ENCODE peak calls at places on chromosomes 3 and 15, in nine cellular contexts. One of them, this sample, is unnamed.

GRCh38 chr3:46996689-46997452 is 17.4 kb downstream of the NBEAL2 start:
- DNase-seq in activated CD4-positive, alpha-beta T cell treated with anti-CD3 and anti-CD28 coated beads, Interleukin-2, amount 10 ng/mL, durations not matched to agents 7 days and 5 days: no peak
- DNase-seq in BE2C: no peak
- DNase-seq in NCI-H510A treated with DMSO at 0.1 percent for 48 hours: no peak
- DNase-seq in dorsolateral prefrontal cortex: no peak
- DNase-seq in nucleus accumbens: no peak
- DNase-seq in IMR-90: no peak
- DNase-seq in ELR: no peak
- DNase-seq in GM12865: no peak
- DNase-seq in this sample: peak

GRCh38 chr3:57627976-57628375 is 30.8 kb upstream of the ARF4 start:
- DNase-seq in activated CD4-positive, alpha-beta T cell treated with anti-CD3 and anti-CD28 coated beads, Interleukin-2, amount 10 ng/mL, durations not matched to agents 7 days and 5 days: no peak
- DNase-seq in BE2C: no peak
- DNase-seq in NCI-H510A treated with DMSO at 0.1 percent for 48 hours: no peak
- DNase-seq in dorsolateral prefrontal cortex: no peak
- DNase-seq in nucleus accumbens: no peak
- DNase-seq in IMR-90: no peak
- DNase-seq in ELR: no peak
- DNase-seq in GM12865: no peak
- DNase-seq in this sample: no peak

GRCh38 chr3:138467905-138468304 is 33.5 kb downstream of the ESYT3 start:
- DNase-seq in activated CD4-positive, alpha-beta T cell treated with anti-CD3 and anti-CD28 coated beads, Interleukin-2, amount 10 ng/mL, durations not matched to agents 7 days and 5 days: no peak
- DNase-seq in BE2C: no peak
- DNase-seq in NCI-H510A treated with DMSO at 0.1 percent for 48 hours: no peak
- DNase-seq in dorsolateral prefrontal cortex: no peak
- DNase-seq in nucleus accumbens: no peak
- DNase-seq in IMR-90: no peak
- DNase-seq in ELR: no peak
- DNase-seq in GM12865: no peak
- DNase-seq in this sample: no peak

GRCh38 chr15:26070095-26070532 is 207.0 kb upstream of the ATP10A start:
- DNase-seq in activated CD4-positive, alpha-beta T cell treated with anti-CD3 and anti-CD28 coated beads, Interleukin-2, amount 10 ng/mL, durations not matched to agents 7 days and 5 days: no peak
- DNase-seq in BE2C: no peak
- DNase-seq in NCI-H510A treated with DMSO at 0.1 percent for 48 hours: no peak
- DNase-seq in dorsolateral prefrontal cortex: peak
- DNase-seq in nucleus accumbens: no peak
- DNase-seq in IMR-90: no peak
- DNase-seq in ELR: no peak
- DNase-seq in GM12865: no peak
- DNase-seq in this sample: no peak

GRCh38 chr3:50573566-50574279 is 4.4 kb downstream of the HEMK1 start:
- DNase-seq in activated CD4-positive, alpha-beta T cell treated with anti-CD3 and anti-CD28 coated beads, Interleukin-2, amount 10 ng/mL, durations not matched to agents 7 days and 5 days: peak
- DNase-seq in BE2C: no peak
- DNase-seq in NCI-H510A treated with DMSO at 0.1 percent for 48 hours: no peak
- DNase-seq in dorsolateral prefrontal cortex: no peak
- DNase-seq in nucleus accumbens: no peak
- DNase-seq in IMR-90: no peak
- DNase-seq in ELR: no peak
- DNase-seq in GM12865: no peak
- DNase-seq in this sample: no peak

GRCh38 chr3:122415104-122415744 is 638 bp downstream of the WDR5B start:
- DNase-seq in activated CD4-positive, alpha-beta T cell treated with anti-CD3 and anti-CD28 coated beads, Interleukin-2, amount 10 ng/mL, durations not matched to agents 7 days and 5 days: peak
- DNase-seq in BE2C: peak
- DNase-seq in NCI-H510A treated with DMSO at 0.1 percent for 48 hours: no peak
- DNase-seq in dorsolateral prefrontal cortex: peak
- DNase-seq in nucleus accumbens: no peak
- DNase-seq in IMR-90: peak
- DNase-seq in ELR: peak
- DNase-seq in GM12865: peak
- DNase-seq in this sample: no peak

GRCh38 chr3:152638707-152639450 is 196.1 kb upstream of the P2RY1 start:
- DNase-seq in activated CD4-positive, alpha-beta T cell treated with anti-CD3 and anti-CD28 coated beads, Interleukin-2, amount 10 ng/mL, durations not matched to agents 7 days and 5 days: no peak
- DNase-seq in BE2C: no peak
- DNase-seq in NCI-H510A treated with DMSO at 0.1 percent for 48 hours: no peak
- DNase-seq in dorsolateral prefrontal cortex: peak
- DNase-seq in nucleus accumbens: no peak
- DNase-seq in IMR-90: no peak
- DNase-seq in ELR: no peak
- DNase-seq in GM12865: no peak
- DNase-seq in this sample: no peak

GRCh38 chr3:180646187-180646790 is 33.0 kb downstream of the CCDC39 start:
- DNase-seq in activated CD4-positive, alpha-beta T cell treated with anti-CD3 and anti-CD28 coated beads, Interleukin-2, amount 10 ng/mL, durations not matched to agents 7 days and 5 days: no peak
- DNase-seq in BE2C: no peak
- DNase-seq in NCI-H510A treated with DMSO at 0.1 percent for 48 hours: no peak
- DNase-seq in dorsolateral prefrontal cortex: no peak
- DNase-seq in nucleus accumbens: no peak
- DNase-seq in IMR-90: no peak
- DNase-seq in ELR: peak
- DNase-seq in GM12865: no peak
- DNase-seq in this sample: no peak

GRCh38 chr3:33159234-33159633 is 45.4 kb downstream of the CRTAP start:
- DNase-seq in activated CD4-positive, alpha-beta T cell treated with anti-CD3 and anti-CD28 coated beads, Interleukin-2, amount 10 ng/mL, durations not matched to agents 7 days and 5 days: no peak
- DNase-seq in BE2C: no peak
- DNase-seq in NCI-H510A treated with DMSO at 0.1 percent for 48 hours: no peak
- DNase-seq in dorsolateral prefrontal cortex: no peak
- DNase-seq in nucleus accumbens: no peak
- DNase-seq in IMR-90: no peak
- DNase-seq in ELR: no peak
- DNase-seq in GM12865: no peak
- DNase-seq in this sample: no peak

GRCh38 chr15:98823012-98823458 is 174.7 kb downstream of the IGF1R start:
- DNase-seq in activated CD4-positive, alpha-beta T cell treated with anti-CD3 and anti-CD28 coated beads, Interleukin-2, amount 10 ng/mL, durations not matched to agents 7 days and 5 days: no peak
- DNase-seq in BE2C: no peak
- DNase-seq in NCI-H510A treated with DMSO at 0.1 percent for 48 hours: peak
- DNase-seq in dorsolateral prefrontal cortex: no peak
- DNase-seq in nucleus accumbens: no peak
- DNase-seq in IMR-90: peak
- DNase-seq in ELR: peak
- DNase-seq in GM12865: no peak
- DNase-seq in this sample: no peak

GRCh38 chr15:99450896-99451358 is 114.9 kb upstream of the MEF2A start:
- DNase-seq in activated CD4-positive, alpha-beta T cell treated with anti-CD3 and anti-CD28 coated beads, Interleukin-2, amount 10 ng/mL, durations not matched to agents 7 days and 5 days: peak
- DNase-seq in BE2C: peak
- DNase-seq in NCI-H510A treated with DMSO at 0.1 percent for 48 hours: no peak
- DNase-seq in dorsolateral prefrontal cortex: no peak
- DNase-seq in nucleus accumbens: no peak
- DNase-seq in IMR-90: no peak
- DNase-seq in ELR: no peak
- DNase-seq in GM12865: peak
- DNase-seq in this sample: peak

GRCh38 chr3:53536282-53536681 is 41.9 kb downstream of the CACNA1D start:
- DNase-seq in activated CD4-positive, alpha-beta T cell treated with anti-CD3 and anti-CD28 coated beads, Interleukin-2, amount 10 ng/mL, durations not matched to agents 7 days and 5 days: no peak
- DNase-seq in BE2C: no peak
- DNase-seq in NCI-H510A treated with DMSO at 0.1 percent for 48 hours: no peak
- DNase-seq in dorsolateral prefrontal cortex: no peak
- DNase-seq in nucleus accumbens: no peak
- DNase-seq in IMR-90: no peak
- DNase-seq in ELR: no peak
- DNase-seq in GM12865: no peak
- DNase-seq in this sample: no peak

GRCh38 chr3:186932281-186933181 is 2.2 kb downstream of the ST6GAL1 start:
- DNase-seq in activated CD4-positive, alpha-beta T cell treated with anti-CD3 and anti-CD28 coated beads, Interleukin-2, amount 10 ng/mL, durations not matched to agents 7 days and 5 days: peak
- DNase-seq in BE2C: no peak
- DNase-seq in NCI-H510A treated with DMSO at 0.1 percent for 48 hours: no peak
- DNase-seq in dorsolateral prefrontal cortex: no peak
- DNase-seq in nucleus accumbens: no peak
- DNase-seq in IMR-90: no peak
- DNase-seq in ELR: no peak
- DNase-seq in GM12865: peak
- DNase-seq in this sample: no peak

GRCh38 chr3:97957617-97958311 is 14.5 kb downstream of the RIOX2 start:
- DNase-seq in activated CD4-positive, alpha-beta T cell treated with anti-CD3 and anti-CD28 coated beads, Interleukin-2, amount 10 ng/mL, durations not matched to agents 7 days and 5 days: no peak
- DNase-seq in BE2C: no peak
- DNase-seq in NCI-H510A treated with DMSO at 0.1 percent for 48 hours: no peak
- DNase-seq in dorsolateral prefrontal cortex: no peak
- DNase-seq in nucleus accumbens: no peak
- DNase-seq in IMR-90: no peak
- DNase-seq in ELR: no peak
- DNase-seq in GM12865: no peak
- DNase-seq in this sample: no peak

GRCh38 chr15:69794643-69795461 is 302.9 kb downstream of the TLE3 start:
- DNase-seq in activated CD4-positive, alpha-beta T cell treated with anti-CD3 and anti-CD28 coated beads, Interleukin-2, amount 10 ng/mL, durations not matched to agents 7 days and 5 days: no peak
- DNase-seq in BE2C: no peak
- DNase-seq in NCI-H510A treated with DMSO at 0.1 percent for 48 hours: no peak
- DNase-seq in dorsolateral prefrontal cortex: no peak
- DNase-seq in nucleus accumbens: no peak
- DNase-seq in IMR-90: peak
- DNase-seq in ELR: peak
- DNase-seq in GM12865: no peak
- DNase-seq in this sample: no peak

GRCh38 chr3:17122758-17123157 is 238.0 kb downstream of the PLCL2 start:
- DNase-seq in activated CD4-positive, alpha-beta T cell treated with anti-CD3 and anti-CD28 coated beads, Interleukin-2, amount 10 ng/mL, durations not matched to agents 7 days and 5 days: no peak
- DNase-seq in BE2C: no peak
- DNase-seq in NCI-H510A treated with DMSO at 0.1 percent for 48 hours: no peak
- DNase-seq in dorsolateral prefrontal cortex: no peak
- DNase-seq in nucleus accumbens: no peak
- DNase-seq in IMR-90: no peak
- DNase-seq in ELR: no peak
- DNase-seq in GM12865: no peak
- DNase-seq in this sample: no peak

GRCh38 chr3:21738283-21738682 is 12.7 kb downstream of the ZNF385D start:
- DNase-seq in activated CD4-positive, alpha-beta T cell treated with anti-CD3 and anti-CD28 coated beads, Interleukin-2, amount 10 ng/mL, durations not matched to agents 7 days and 5 days: no peak
- DNase-seq in BE2C: no peak
- DNase-seq in NCI-H510A treated with DMSO at 0.1 percent for 48 hours: no peak
- DNase-seq in dorsolateral prefrontal cortex: no peak
- DNase-seq in nucleus accumbens: no peak
- DNase-seq in IMR-90: no peak
- DNase-seq in ELR: no peak
- DNase-seq in GM12865: no peak
- DNase-seq in this sample: no peak

GRCh38 chr3:178385280-178385952 is 150.8 kb upstream of the KCNMB2 start:
- DNase-seq in activated CD4-positive, alpha-beta T cell treated with anti-CD3 and anti-CD28 coated beads, Interleukin-2, amount 10 ng/mL, durations not matched to agents 7 days and 5 days: peak
- DNase-seq in BE2C: peak
- DNase-seq in NCI-H510A treated with DMSO at 0.1 percent for 48 hours: peak
- DNase-seq in dorsolateral prefrontal cortex: no peak
- DNase-seq in nucleus accumbens: no peak
- DNase-seq in IMR-90: peak
- DNase-seq in ELR: peak
- DNase-seq in GM12865: peak
- DNase-seq in this sample: no peak

GRCh38 chr15:101244039-101244781 is 7.6 kb downstream of the CHSY1 start:
- DNase-seq in activated CD4-positive, alpha-beta T cell treated with anti-CD3 and anti-CD28 coated beads, Interleukin-2, amount 10 ng/mL, durations not matched to agents 7 days and 5 days: no peak
- DNase-seq in BE2C: no peak
- DNase-seq in NCI-H510A treated with DMSO at 0.1 percent for 48 hours: no peak
- DNase-seq in dorsolateral prefrontal cortex: no peak
- DNase-seq in nucleus accumbens: no peak
- DNase-seq in IMR-90: peak
- DNase-seq in ELR: no peak
- DNase-seq in GM12865: no peak
- DNase-seq in this sample: no peak

GRCh38 chr3:31699309-31699953 is 166.7 kb downstream of the STT3B start:
- DNase-seq in activated CD4-positive, alpha-beta T cell treated with anti-CD3 and anti-CD28 coated beads, Interleukin-2, amount 10 ng/mL, durations not matched to agents 7 days and 5 days: no peak
- DNase-seq in BE2C: no peak
- DNase-seq in NCI-H510A treated with DMSO at 0.1 percent for 48 hours: no peak
- DNase-seq in dorsolateral prefrontal cortex: no peak
- DNase-seq in nucleus accumbens: no peak
- DNase-seq in IMR-90: no peak
- DNase-seq in ELR: peak
- DNase-seq in GM12865: peak
- DNase-seq in this sample: no peak

This sample was measured in chondrocyte.